ENCODE peak calls at places on chromosomes 11 and 22, in ten cellular contexts. B is sigmoid colon, D is endothelial cell of umbilical vein, W is SK-N-SH, R is H1, J is spleen, C is stomach, I is prostate gland, U is GM12891, F is HCT116. T is an unnamed sample.

GRCh38 chr11:108958446-108959123 is 293.7 kb downstream of the DDX10 start:
- DNase-seq in U (no peak), B (no peak), I (no peak), J (no peak), R (no peak), C (no peak), W (peak; percentile 52), F (no peak), D (peak; percentile 54), T (peak; percentile 30)

GRCh38 chr22:27252282-27253049 is 549.1 kb downstream of the MN1 start:
- DNase-seq in J (no peak), R (no peak), D (peak; percentile 47), B (peak; percentile 87), F (no peak), I (no peak), U (no peak), C (no peak), W (no peak), T (no peak)

GRCh38 chr11:103927535-103927934 is 108.9 kb upstream of the DDI1 start:
- DNase-seq in R (no peak), B (no peak), F (no peak), W (peak; percentile 11), J (no peak), C (no peak), I (no peak), D (no peak), U (no peak), T (no peak)

GRCh38 chr22:27676545-27677188 is 124.9 kb downstream of the MN1 start:
- DNase-seq in U (no peak), F (no peak), D (no peak), R (no peak), C (no peak), W (no peak), J (no peak), I (no peak), B (no peak), T (no peak)

GRCh38 chr11:102010776-102011500 is 36.3 kb upstream of the CFAP300 start:
- DNase-seq in U (no peak), D (peak; percentile 66), R (peak; percentile 61), I (peak; percentile 27), C (peak; percentile 67), W (peak; percentile 17), J (no peak), B (no peak), F (peak; percentile 73), T (peak; percentile 87)

GRCh38 chr11:124920870-124921609 is 2.0 kb downstream of the HEPN1 start:
- DNase-seq in W (peak; percentile 94), B (peak; percentile 81), D (peak; percentile 82), R (no peak), I (peak; percentile 39), C (peak; percentile 54), U (no peak), J (peak; percentile 88), F (no peak), T (no peak)

GRCh38 chr11:119509969-119510401 is 87.0 kb upstream of the THY1 start:
- DNase-seq in U (peak; percentile 46), I (no peak), R (no peak), J (no peak), W (no peak), F (no peak), B (peak; percentile 82), C (no peak), D (no peak), T (no peak)

GRCh38 chr11:115168229-115168671 is 336.0 kb downstream of the CADM1 start:
- DNase-seq in W (peak; percentile 68), F (no peak), B (no peak), J (no peak), I (no peak), U (no peak), D (no peak), C (no peak), R (no peak), T (no peak)

GRCh38 chr11:46238078-46238966 is 39.1 kb upstream of the CREB3L1 start:
- DNase-seq in J (peak; percentile 94), R (no peak), B (peak; percentile 89), I (peak; percentile 14), F (no peak), D (peak; percentile 82), W (peak; percentile 87), C (peak; percentile 74), U (peak; percentile 51), T (no peak)

GRCh38 chr11:44241851-44242250 is 68.1 kb downstream of the ALX4 start:
- DNase-seq in C (no peak), D (no peak), F (no peak), U (no peak), B (peak; percentile 35), R (no peak), W (no peak), I (no peak), J (no peak), T (no peak)

GRCh38 chr11:27626938-27627586 is 73.2 kb downstream of the BDNF start:
- DNase-seq in U (no peak), C (no peak), F (no peak), B (no peak), J (no peak), I (no peak), W (no peak), R (no peak), D (no peak), T (no peak)
- TF ChIP-seq POLR2AphosphoS5 in U (no peak), C (no peak), F (no peak), B (no peak), J (no peak), I (no peak), W (no peak), R (peak; percentile 93), D (no peak), T (no peak)

GRCh38 chr11:5505363-5506048 is 4.3 kb downstream of the UBQLN3 start:
- DNase-seq in F (peak; percentile 83), I (no peak), B (no peak), D (no peak), J (no peak), C (no peak), U (no peak), W (no peak), R (no peak), T (no peak)

GRCh38 chr11:5499671-5500070 is 10.1 kb downstream of the UBQLN3 start:
- DNase-seq in R (no peak), B (no peak), I (no peak), D (no peak), F (no peak), W (no peak), J (no peak), C (no peak), U (no peak), T (no peak)

GRCh38 chr11:5504403-5504891 is 5.3 kb downstream of the UBQLN3 start:
- DNase-seq in U (no peak), D (no peak), R (no peak), B (no peak), W (no peak), F (no peak), C (no peak), J (no peak), I (no peak), T (no peak)

GRCh38 chr11:5500391-5500790 is 9.4 kb downstream of the UBQLN3 start:
- DNase-seq in B (no peak), C (no peak), F (no peak), U (no peak), I (no peak), W (no peak), R (no peak), D (no peak), J (no peak), T (no peak)
- TF ChIP-seq POLR2AphosphoS5 in B (no peak), C (no peak), F (no peak), U (no peak), I (no peak), W (no peak), R (no peak), D (no peak), J (no peak), T (no peak)

DNA sequence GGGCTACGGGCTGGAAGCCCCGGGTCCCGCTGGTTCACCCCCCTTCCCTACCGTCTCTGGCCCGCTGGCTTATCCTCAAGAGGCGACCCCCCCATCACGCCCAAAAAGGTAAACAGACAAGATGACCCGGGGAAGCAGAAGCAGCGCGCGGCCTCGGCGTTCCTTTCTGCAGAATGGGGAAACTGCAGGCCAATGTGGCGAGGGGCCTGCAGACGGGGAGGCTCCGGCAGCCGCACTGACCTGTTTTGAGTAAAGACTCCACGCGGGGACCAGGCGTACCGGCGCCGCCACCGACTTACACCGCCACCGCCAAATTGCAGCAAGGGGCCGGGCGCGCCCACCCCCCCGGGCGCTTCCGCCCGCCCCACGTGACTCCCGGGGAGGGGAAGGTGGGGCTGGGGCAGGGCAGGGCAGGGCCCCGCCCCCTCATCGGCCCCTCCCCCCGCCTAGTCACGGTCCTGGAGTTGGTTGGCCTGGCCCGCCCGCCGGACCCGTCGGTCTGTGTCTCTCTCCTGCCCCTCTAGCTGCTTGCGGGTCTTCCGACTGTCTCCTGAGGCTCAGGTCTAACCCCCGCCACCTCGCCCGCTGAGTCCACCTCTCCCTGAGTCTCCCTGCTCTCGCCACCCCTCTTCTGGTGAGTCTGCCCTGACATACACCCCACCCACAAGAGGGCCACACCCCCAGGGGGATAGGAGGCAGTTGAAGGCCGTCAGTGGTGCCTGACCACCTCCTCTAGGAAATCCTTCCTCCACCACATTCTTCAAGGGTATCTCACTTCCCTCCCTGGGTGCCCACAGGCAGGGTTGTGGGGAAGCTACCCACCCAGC is at the start of gene ARAP1:
- DNase-seq in R (no peak), C (peak; percentile 69), U (peak; percentile 96), F (peak; percentile 39), D (peak; percentile 64), B (peak; percentile 88), W (peak; percentile 97), J (peak; percentile 96), I (peak; percentile 65), T (peak; percentile 32)
- TF ChIP-seq POLR2AphosphoS5 in R (no peak), C (peak; percentile 10), U (no peak), F (peak; percentile 77), D (peak; percentile 61), B (peak; percentile 55), W (peak; percentile 43), J (peak; percentile 78), I (peak; percentile 40), T (peak; percentile 47)

GRCh38 chr22:30668306-30668655 is 606 bp upstream of the DUSP18 start:
- DNase-seq in W (no peak), B (peak; percentile 65), D (no peak), I (no peak), F (peak; percentile 4), J (no peak), C (no peak), R (no peak), U (no peak), T (no peak)

GRCh38 chr22:30667092-30667485 is 586 bp downstream of the DUSP18 start:
- DNase-seq in W (no peak), U (no peak), C (no peak), I (no peak), J (no peak), R (no peak), D (peak; percentile 37), B (no peak), F (peak; percentile 3), T (no peak)

GRCh38 chr22:30665786-30666185 is 1.9 kb downstream of the DUSP18 start:
- DNase-seq in B (no peak), J (no peak), F (no peak), U (no peak), R (no peak), C (no peak), W (no peak), I (no peak), D (no peak), T (no peak)

GRCh38 chr22:30665266-30665665 is 2.4 kb downstream of the DUSP18 start:
- DNase-seq in U (no peak), J (no peak), D (no peak), F (no peak), W (no peak), B (no peak), R (no peak), C (no peak), I (no peak), T (no peak)

GRCh38 chr22:30667486-30668305 is at the start of gene DUSP18:
- DNase-seq in C (peak; percentile 97), D (peak; percentile 94), B (peak; percentile 96), J (peak; percentile 98), U (peak; percentile 99), W (peak; percentile 99), R (peak; percentile 94), I (peak; percentile 92), F (peak; percentile 81), T (no peak)
- TF ChIP-seq POLR2AphosphoS5 in C (peak; percentile 86), D (peak; percentile 48), B (peak; percentile 89), J (peak; percentile 91), U (no peak), W (peak; percentile 77), R (peak; percentile 65), I (peak; percentile 92), F (peak; percentile 88), T (peak; percentile 66)

T was measured in Panc1.